ENCODE peak calls at places on chromosome 17, in four cellular contexts. B is uterus, U is right lobe of liver, A is stomach. Q is an unnamed sample.

GRCh38 chr17:68298601-68299000 is 7.3 kb downstream of the ARSG start:
- DNase-seq in B (no peak), A (no peak), U (no peak), Q (no peak)

GRCh38 chr17:43822566-43823190 is 10.3 kb downstream of the MPP3 start:
- DNase-seq in U (peak; percentile 37), A (no peak), B (no peak), Q (no peak)

GRCh38 chr17:28675980-28676379 is 14.0 kb downstream of the SUPT6H start:
- DNase-seq in B (no peak), A (no peak), U (no peak), Q (no peak)

GRCh38 chr17:78133179-78133951 is 2.8 kb downstream of the TMC8 start:
- DNase-seq in B (no peak), A (no peak), U (no peak), Q (no peak)

GRCh38 chr17:60139438-60140285 is 10.1 kb upstream of the CA4 start:
- DNase-seq in A (peak; percentile 79), B (peak; percentile 40), U (peak; percentile 74), Q (peak; percentile 75)

GRCh38 chr17:9986754-9987382 is 81.8 kb upstream of the RCVRN start:
- DNase-seq in A (no peak), B (no peak), U (no peak), Q (no peak)

GRCh38 chr17:64635647-64636305 is 26.3 kb downstream of the SMURF2 start:
- DNase-seq in A (no peak), B (no peak), U (no peak), Q (peak; percentile 85)

GRCh38 chr17:3977387-3977786 is 13.2 kb upstream of the ATP2A3 start:
- DNase-seq in U (no peak), A (no peak), B (no peak), Q (peak; percentile 41)

GRCh38 chr17:16250635-16251034 is 33.6 kb downstream of the PIGL start:
- DNase-seq in A (no peak), B (no peak), U (no peak), Q (peak; percentile 69)

GRCh38 chr17:4860651-4861050 is 27.5 kb downstream of the MINK1 start:
- DNase-seq in U (no peak), A (no peak), B (no peak), Q (no peak)

GRCh38 chr17:40909755-40910154 is 24.7 kb upstream of the KRT20 start:
- DNase-seq in A (no peak), U (no peak), B (peak; percentile 46), Q (peak; percentile 85)

GRCh38 chr17:31900877-31901276 is 631 bp downstream of the UTP6 start:
- DNase-seq in U (no peak), B (no peak), A (no peak), Q (peak; percentile 58)

GRCh38 chr17:7881655-7882054 is 6.9 kb upstream of the CHD3 start:
- DNase-seq in U (no peak), A (no peak), B (peak; percentile 49), Q (peak; percentile 24)

GRCh38 chr17:8189041-8189710 is 804 bp downstream of the BORCS6 start:
- DNase-seq in U (peak; percentile 62), A (peak; percentile 43), B (no peak), Q (peak; percentile 42)

GRCh38 chr17:28174352-28175046 is 132.0 kb downstream of the NLK start:
- DNase-seq in B (no peak), U (no peak), A (no peak), Q (no peak)

GRCh38 chr17:49547566-49547965 is 28.1 kb upstream of the NXPH3 start:
- DNase-seq in B (no peak), U (no peak), A (no peak), Q (peak; percentile 19)

GRCh38 chr17:14464741-14465140 is 163.9 kb downstream of the HS3ST3B1 start:
- DNase-seq in B (no peak), U (no peak), A (no peak), Q (peak; percentile 38)

GRCh38 chr17:43427362-43428043 is 28.7 kb downstream of the ARL4D start:
- DNase-seq in U (peak; percentile 59), B (no peak), A (peak; percentile 57), Q (no peak)

GRCh38 chr17:38583176-38583575 is 22.6 kb downstream of the SRCIN1 start:
- DNase-seq in A (no peak), B (no peak), U (no peak), Q (no peak)

GRCh38 chr17:63634163-63634562 is 11.9 kb downstream of the MAP3K3 start:
- DNase-seq in A (no peak), U (no peak), B (no peak), Q (peak; percentile 68)

GRCh38 chr17:62755139-62755851 is 52.8 kb downstream of the MARCHF10 start:
- DNase-seq in A (no peak), U (no peak), B (no peak), Q (no peak)

GRCh38 chr17:58421711-58422110 is 4.4 kb upstream of the RNF43 start:
- DNase-seq in U (no peak), A (no peak), B (no peak), Q (no peak)

GRCh38 chr17:5584971-5585794 is 874 bp upstream of the NLRP1 start:
- DNase-seq in B (no peak), A (no peak), U (no peak), Q (peak; percentile 43)

DNA sequence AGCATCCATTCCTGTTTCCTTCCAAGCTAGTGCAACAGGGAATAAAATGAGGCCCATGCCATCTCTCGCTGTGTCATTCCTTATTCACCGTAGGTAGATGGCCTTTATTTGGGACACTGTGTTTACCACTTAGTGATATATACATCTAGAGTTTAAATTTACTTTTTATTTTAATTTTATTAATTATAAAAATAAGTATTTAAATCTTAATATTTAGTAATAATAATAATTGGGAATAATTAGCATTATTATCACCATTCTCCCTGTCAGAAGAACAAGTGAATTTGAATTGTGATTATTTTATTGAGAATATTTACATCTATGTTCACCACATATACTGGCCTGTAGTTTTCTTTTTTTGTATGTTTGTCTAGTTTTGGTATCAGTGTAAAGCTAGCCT is 692.9 kb upstream of the KIF2B start:
- DNase-seq in A (no peak), B (no peak), U (no peak), Q (no peak)
- H3K4me3 ChIP-seq in A (no peak overlapping the region), B (no peak overlapping the region), U (no peak overlapping the region), Q (no peak overlapping the region)

GRCh38 chr17:79299349-79299748 is 224.7 kb downstream of the ENGASE start:
- DNase-seq in U (no peak), B (no peak), A (no peak), Q (no peak)
- TF ChIP-seq CTCF in U (no peak), B (no peak), A (no peak), Q (no peak)

DNA sequence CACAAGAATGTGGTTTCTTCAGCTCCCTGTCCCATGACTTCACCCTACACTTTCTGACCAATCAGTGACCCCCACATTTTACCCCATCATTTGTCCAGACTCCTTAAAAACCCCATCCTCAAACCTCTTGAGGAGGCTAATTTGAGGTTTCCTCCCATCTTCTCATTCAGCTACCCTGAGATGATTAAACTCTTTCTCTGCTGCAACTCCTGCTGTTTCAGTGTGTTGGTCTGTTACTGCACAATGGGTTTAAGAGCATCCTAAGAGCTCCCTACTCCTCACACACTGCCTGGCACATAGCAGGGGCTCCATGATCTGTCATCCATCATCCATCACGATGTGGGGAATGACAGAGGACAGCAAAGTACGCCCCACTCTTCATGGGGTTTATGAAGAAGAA is 212.6 kb downstream of the SLC39A11 start:
- DNase-seq in B (no peak), U (no peak), A (no peak), Q (no peak)
- H3K4me3 ChIP-seq in B (no peak overlapping the region), U (no peak overlapping the region), A (no peak overlapping the region), Q (no peak overlapping the region)

DNA sequence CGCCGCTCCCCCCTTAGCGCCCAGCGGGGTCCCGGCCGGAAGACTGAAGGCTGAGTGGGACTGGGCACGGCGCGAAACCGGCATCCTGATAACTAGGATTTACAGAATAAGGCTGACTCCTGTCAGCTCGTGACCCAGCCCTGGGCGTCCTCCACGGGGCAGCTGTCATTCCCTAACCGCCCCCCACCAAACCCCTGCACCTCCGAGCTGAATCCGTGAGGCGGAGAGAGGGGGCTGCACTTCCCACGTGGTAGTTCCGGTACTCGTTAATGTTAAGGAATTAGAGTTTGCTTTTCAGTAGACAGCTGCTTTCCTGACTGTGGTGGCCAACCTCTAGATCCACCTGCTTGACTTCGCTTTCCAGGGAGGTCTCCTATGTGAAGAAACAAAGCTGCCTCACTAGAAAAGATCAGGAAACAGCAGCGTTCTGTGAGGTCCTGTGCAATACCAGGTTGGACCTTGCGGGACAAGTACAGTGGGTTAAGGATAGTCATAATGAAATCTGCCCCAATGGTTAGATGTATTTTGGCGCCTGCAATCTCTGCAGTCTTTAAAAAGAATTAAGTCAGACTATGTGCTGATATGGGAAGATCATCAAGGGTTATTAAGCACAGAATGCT is 1.0 kb upstream of the WBP2 start:
- DNase-seq in A (peak; percentile 33), B (no peak), U (no peak), Q (peak; percentile 46)
- TF ChIP-seq CTCF in A (no peak), B (no peak), U (no peak), Q (no peak)

DNA sequence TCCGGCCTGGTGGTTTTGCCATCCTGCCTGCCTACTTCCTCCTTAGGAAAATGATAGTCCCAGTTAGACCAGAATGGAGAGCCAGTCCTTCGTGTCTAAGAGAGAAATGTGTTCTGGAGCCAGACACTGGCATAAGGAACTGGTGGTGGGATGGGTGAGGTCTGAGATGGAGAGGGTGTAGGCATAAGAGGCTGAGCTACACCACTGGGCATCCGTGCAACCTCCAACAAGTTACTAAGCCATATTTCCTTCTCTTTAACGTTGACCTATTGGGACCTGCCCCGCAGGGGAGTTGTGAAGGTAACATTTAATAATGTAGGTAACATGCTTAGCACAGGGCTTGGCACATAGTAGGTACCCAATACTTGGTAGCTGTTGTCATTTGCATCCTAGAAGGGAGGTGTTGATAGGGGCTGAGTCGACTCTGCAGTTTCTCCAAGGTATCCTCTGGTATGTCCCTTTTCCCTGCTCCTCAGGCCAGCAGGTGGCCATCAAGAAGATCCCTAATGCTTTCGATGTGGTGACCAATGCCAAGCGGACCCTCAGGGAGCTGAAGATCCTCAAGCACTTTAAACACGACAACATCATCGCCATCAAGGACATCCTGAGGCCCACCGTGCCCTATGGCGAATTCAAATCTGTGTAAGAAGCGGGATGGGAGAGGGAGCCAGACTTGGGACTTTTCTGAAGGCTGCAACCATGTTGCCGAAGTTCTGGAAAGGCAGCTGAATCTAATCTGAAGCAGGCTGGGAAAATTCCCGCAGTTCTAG is 1.2 kb downstream of the MAPK7 start:
- DNase-seq in B (peak; percentile 17), U (peak; percentile 38), A (no peak), Q (no peak)
- H3K4me3 ChIP-seq in B (peak overlapping the region; percentile 98), U (peak overlapping the region; percentile 85), A (peak overlapping the region; percentile 93), Q (peak overlapping the region; percentile 86)

GRCh38 chr17:17401271-17401781 is 75.5 kb upstream of the MED9 start:
- DNase-seq in U (peak; percentile 75), A (no peak), B (no peak), Q (no peak)
- TF ChIP-seq CTCF in U (peak; percentile 42), A (no peak), B (no peak), Q (peak; percentile 20)

DNA sequence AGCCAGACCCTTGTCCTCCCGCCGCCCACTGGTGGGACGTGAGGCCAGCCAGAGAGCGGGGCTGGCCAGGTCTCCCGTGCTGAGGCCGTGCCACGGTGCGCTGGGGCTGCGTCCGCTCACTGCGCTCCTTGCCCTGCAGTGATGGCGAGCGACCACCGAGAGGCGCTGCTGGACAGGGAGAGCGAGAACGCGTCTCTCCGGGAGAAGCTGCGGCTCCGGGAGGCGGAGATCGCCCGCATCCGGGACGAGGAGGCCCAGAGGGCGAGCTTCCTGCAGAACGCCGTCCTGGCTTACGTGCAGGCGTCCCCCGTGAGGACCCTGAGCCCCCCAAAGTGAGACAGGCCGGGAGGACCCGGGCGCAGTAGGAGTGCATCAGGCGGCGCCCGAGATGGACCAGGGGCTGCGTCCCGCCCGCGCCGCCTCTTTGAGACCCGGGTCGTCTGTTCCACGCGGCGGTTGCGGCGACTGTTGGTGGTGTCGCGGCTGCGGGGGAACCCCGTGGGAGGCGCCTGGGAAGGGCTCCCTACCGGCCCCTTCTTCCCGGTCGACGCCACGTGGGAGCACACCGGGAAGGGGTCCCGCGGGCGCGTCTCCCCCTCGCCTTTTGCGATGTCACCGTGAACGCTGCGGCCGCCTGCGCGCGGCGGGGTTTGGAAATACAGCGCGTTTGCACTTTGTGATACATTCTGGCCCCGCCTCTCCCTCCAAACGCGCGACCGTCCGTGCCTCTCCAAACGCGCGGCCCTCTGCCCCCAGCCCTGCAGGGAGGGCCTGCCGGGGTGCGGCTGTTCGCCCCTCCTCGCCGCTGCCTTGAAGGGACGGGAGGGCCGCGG is 792 bp upstream of the RAC3 start:
- DNase-seq in U (peak; percentile 92), A (peak; percentile 90), B (peak; percentile 73), Q (peak; percentile 92)
- H3K4me3 ChIP-seq in U (peak overlapping the region; percentile 44), A (peak overlapping the region; percentile 45), B (peak overlapping the region; percentile 29), Q (peak overlapping the region; percentile 62)